ENCODE peak calls at places on chromosomes 12 and 14, in ten cellular contexts. L is activated CD8-positive, alpha-beta T cell treated with anti-CD3 and anti-CD28 coated beads for 36 hours; D is stomach; W is kidney epithelial cell; Z is transverse colon; Y is GM23338; H is AG10803; K is OCI-LY7; X is dorsolateral prefrontal cortex; T is mucosa of descending colon. C is an unnamed sample.

GRCh38 chr14:29166507-29166906 is 399.9 kb downstream of the FOXG1 start:
- DNase-seq in K (no peak), L (no peak), Z (no peak), Y (peak), D (no peak), H (no peak), X (no peak), T (no peak), W (no peak), C (no peak)

GRCh38 chr14:65019944-65020566 is 33.4 kb downstream of the FNTB start:
- DNase-seq in W (peak), X (no peak), H (peak), L (peak), Z (peak), D (peak), K (peak), Y (peak), T (no peak), C (peak)

GRCh38 chr14:100438271-100438670 is 115.1 kb downstream of the SLC25A47 start:
- DNase-seq in L (no peak), H (no peak), K (no peak), D (no peak), Y (no peak), Z (no peak), X (no peak), T (no peak), W (no peak), C (no peak)

GRCh38 chr12:53807322-53807721 is 55.5 kb upstream of the CISTR start:
- DNase-seq in H (no peak), T (no peak), D (no peak), Z (no peak), Y (no peak), W (no peak), L (no peak), K (no peak), X (no peak), C (no peak)

GRCh38 chr12:110546339-110546738 is 36.8 kb downstream of the PPTC7 start:
- DNase-seq in D (no peak), W (peak), X (no peak), L (no peak), T (no peak), Z (no peak), H (peak), K (no peak), Y (no peak), C (no peak)

GRCh38 chr14:58638231-58639205 is 756 bp downstream of the DACT1 start:
- DNase-seq in Y (peak), L (peak), T (peak), Z (peak), D (no peak), X (peak), W (no peak), H (peak), K (no peak), C (peak)

GRCh38 chr12:108307006-108307405 is 32.1 kb downstream of the CMKLR1 start:
- DNase-seq in Z (no peak), K (no peak), Y (no peak), H (peak), T (no peak), L (peak), X (no peak), W (no peak), D (no peak), C (no peak)

GRCh38 chr14:56119221-56119967 is 1.2 kb downstream of the PELI2 start:
- DNase-seq in W (no peak), Z (peak), K (peak), T (no peak), D (peak), X (peak), H (peak), L (peak), Y (peak), C (peak)

GRCh38 chr14:81423504-81423903 is 23.4 kb upstream of the STON2 start:
- DNase-seq in T (peak), Z (no peak), L (no peak), H (no peak), W (no peak), K (no peak), X (no peak), Y (no peak), D (no peak), C (no peak)

GRCh38 chr14:69464829-69465228 is 19.7 kb upstream of the PLEKHD1 start:
- DNase-seq in T (no peak), H (peak), Y (no peak), K (no peak), D (no peak), X (no peak), Z (no peak), L (no peak), W (peak), C (no peak)

GRCh38 chr12:92365333-92365732 is 219.7 kb upstream of the BTG1 start:
- DNase-seq in Y (no peak), X (no peak), W (no peak), H (no peak), T (no peak), Z (no peak), L (no peak), K (peak), D (no peak), C (no peak)

GRCh38 chr14:104512061-104512460 is 67.5 kb upstream of the C14orf180 start:
- DNase-seq in H (no peak), K (no peak), W (no peak), D (no peak), Y (no peak), X (no peak), L (no peak), T (no peak), Z (no peak), C (no peak)

GRCh38 chr14:86430807-86431206 is 900.9 kb downstream of the FLRT2 start:
- DNase-seq in K (no peak), T (no peak), L (no peak), X (no peak), Y (no peak), D (no peak), Z (no peak), H (no peak), W (peak), C (no peak)

GRCh38 chr12:76106631-76107030 is 22.1 kb upstream of the NAP1L1 start:
- DNase-seq in X (no peak), D (no peak), L (no peak), Y (no peak), Z (no peak), H (peak), T (no peak), W (no peak), K (no peak), C (no peak)

GRCh38 chr12:107457536-107457935 is 228.1 kb upstream of the PWP1 start:
- DNase-seq in T (no peak), L (no peak), K (no peak), X (no peak), H (no peak), W (no peak), D (no peak), Z (no peak), Y (no peak), C (no peak)

GRCh38 chr12:117518594-117519270 is 157.3 kb upstream of the NOS1 start:
- DNase-seq in K (no peak), X (no peak), T (peak), Y (no peak), Z (peak), W (no peak), L (no peak), H (peak), D (no peak), C (no peak)

GRCh38 chr12:107818984-107819383 is 44.5 kb downstream of the ASCL4 start:
- DNase-seq in H (peak), L (no peak), Y (no peak), K (no peak), Z (no peak), T (no peak), X (no peak), W (no peak), D (no peak), C (no peak)

GRCh38 chr14:104140463-104141331 is 2.3 kb downstream of the KIF26A start:
- DNase-seq in X (peak), Y (no peak), H (no peak), T (peak), K (no peak), D (no peak), Z (no peak), L (no peak), W (no peak), C (no peak)

GRCh38 chr12:452667-453210 is 7.0 kb upstream of the B4GALNT3 start:
- DNase-seq in L (peak), K (peak), D (peak), H (no peak), T (peak), Z (peak), X (no peak), Y (no peak), W (no peak), C (peak)

GRCh38 chr14:28766505-28767238 is at the start of gene FOXG1:
- DNase-seq in K (no peak), Z (no peak), Y (peak), L (no peak), T (no peak), W (no peak), X (peak), D (no peak), H (peak), C (no peak)

GRCh38 chr14:70280931-70281330 is 78.6 kb downstream of the COX16 start:
- DNase-seq in X (no peak), Y (peak), W (no peak), K (no peak), Z (no peak), T (no peak), L (no peak), H (no peak), D (no peak), C (no peak)

GRCh38 chr12:96078281-96078761 is 42.9 kb upstream of the LTA4H start:
- DNase-seq in Y (no peak), K (no peak), Z (no peak), X (no peak), T (no peak), H (no peak), L (no peak), D (peak), W (no peak), C (no peak)

GRCh38 chr12:93572712-93573551 is 457 bp downstream of the SOCS2 start:
- DNase-seq in K (no peak), H (peak), W (no peak), Y (peak), Z (peak), D (no peak), T (peak), X (peak), L (peak), C (peak)

GRCh38 chr14:70770490-70770889 is 38.8 kb downstream of the MAP3K9 start:
- DNase-seq in K (no peak), H (no peak), W (no peak), X (no peak), D (no peak), Z (no peak), T (no peak), L (no peak), Y (no peak), C (no peak)

GRCh38 chr12:108371801-108372344 is 32.8 kb upstream of the CMKLR1 start:
- DNase-seq in Y (no peak), H (peak), K (no peak), X (no peak), L (no peak), D (no peak), T (no peak), W (peak), Z (no peak), C (no peak)

GRCh38 chr12:14949631-14950030 is 11.3 kb upstream of the ERP27 start:
- DNase-seq in T (peak), Y (no peak), D (no peak), H (no peak), W (no peak), L (peak), X (no peak), Z (no peak), K (no peak), C (no peak)

GRCh38 chr14:38730420-38730819 is 372.6 kb downstream of the SEC23A start:
- DNase-seq in D (no peak), H (no peak), X (no peak), Y (no peak), W (no peak), K (no peak), L (no peak), T (no peak), Z (no peak), C (no peak)

GRCh38 chr12:54009171-54010052 is 627 bp downstream of the HOXC8 start:
- DNase-seq in H (no peak), W (no peak), L (peak), K (no peak), T (peak), Y (no peak), D (no peak), Z (no peak), X (no peak), C (no peak)

GRCh38 chr12:321606-322326 is 59.1 kb upstream of the SLC6A13 start:
- DNase-seq in H (peak), X (no peak), T (no peak), Y (no peak), K (peak), Z (no peak), W (no peak), D (no peak), L (peak), C (no peak)

GRCh38 chr14:100535287-100536131 is 51.7 kb downstream of the BEGAIN start:
- DNase-seq in Z (peak), D (no peak), X (peak), Y (no peak), L (no peak), H (no peak), K (no peak), T (peak), W (no peak), C (peak)

GRCh38 chr12:96244826-96245225 is 50.7 kb downstream of the ELK3 start:
- DNase-seq in W (no peak), Z (no peak), Y (no peak), H (no peak), T (no peak), D (no peak), L (no peak), X (no peak), K (no peak), C (no peak)

DNA sequence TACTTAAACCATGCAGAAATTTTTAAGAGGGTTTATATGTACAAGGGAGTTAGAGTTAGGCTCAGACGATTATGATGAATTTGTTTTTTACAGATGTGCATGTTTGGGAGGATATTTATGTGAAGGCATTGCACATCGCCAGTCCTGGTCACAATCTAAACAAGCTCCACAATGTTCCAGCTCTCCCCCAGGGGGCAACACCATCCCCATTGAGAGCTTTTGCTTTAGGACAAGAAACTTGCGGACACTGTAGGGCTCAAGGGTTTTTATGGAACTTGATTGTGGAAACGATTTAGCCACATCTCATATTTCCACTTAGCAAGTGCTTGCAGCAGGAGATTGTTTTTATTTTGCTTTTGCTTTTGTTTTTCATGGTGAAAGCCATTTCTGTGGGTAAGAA is 276.8 kb upstream of the SRRM4 start:
- DNase-seq in L (no peak), T (no peak), X (no peak), D (no peak), H (no peak), Z (no peak), Y (peak), K (no peak), W (no peak), C (no peak)
- TF ChIP-seq CTCF in L (no peak), T (no peak), X (no peak), D (no peak), H (no peak), Z (no peak), Y (peak), K (no peak), W (no peak), C (no peak)

GRCh38 chr12:105223884-105224283 is 12.1 kb downstream of the APPL2 start:
- DNase-seq in Y (no peak), Z (no peak), T (no peak), H (no peak), W (no peak), K (no peak), X (no peak), D (no peak), L (no peak), C (no peak)
- TF ChIP-seq CTCF in Y (no peak), Z (no peak), T (no peak), H (no peak), W (no peak), K (no peak), X (no peak), D (no peak), L (no peak), C (no peak)

GRCh38 chr14:26137161-26137560 is 460.7 kb downstream of the NOVA1 start:
- DNase-seq in L (peak), T (no peak), D (no peak), Y (no peak), X (no peak), K (no peak), Z (no peak), W (no peak), H (no peak), C (no peak)
- TF ChIP-seq CTCF in L (peak), T (no peak), D (no peak), Y (peak), X (no peak), K (peak), Z (no peak), W (peak), H (no peak), C (no peak)

GRCh38 chr12:63423839-63424238 is 244.5 kb downstream of the DPY19L2 start:
- DNase-seq in K (no peak), W (no peak), Y (no peak), X (no peak), T (no peak), L (no peak), H (no peak), Z (no peak), D (no peak), C (no peak)

GRCh38 chr12:63419119-63419518 is 249.2 kb downstream of the DPY19L2 start:
- DNase-seq in Y (peak), H (no peak), W (peak), L (no peak), T (no peak), K (no peak), Z (peak), D (no peak), X (no peak), C (no peak)

GRCh38 chr12:63416788-63417187 is 251.5 kb downstream of the DPY19L2 start:
- DNase-seq in D (no peak), L (no peak), Y (no peak), H (no peak), X (no peak), K (no peak), T (no peak), W (no peak), Z (no peak), C (no peak)

GRCh38 chr12:63415357-63415756 is 252.9 kb downstream of the DPY19L2 start:
- DNase-seq in X (no peak), W (no peak), L (no peak), K (no peak), Y (no peak), H (no peak), D (no peak), T (no peak), Z (no peak), C (no peak)

DNA sequence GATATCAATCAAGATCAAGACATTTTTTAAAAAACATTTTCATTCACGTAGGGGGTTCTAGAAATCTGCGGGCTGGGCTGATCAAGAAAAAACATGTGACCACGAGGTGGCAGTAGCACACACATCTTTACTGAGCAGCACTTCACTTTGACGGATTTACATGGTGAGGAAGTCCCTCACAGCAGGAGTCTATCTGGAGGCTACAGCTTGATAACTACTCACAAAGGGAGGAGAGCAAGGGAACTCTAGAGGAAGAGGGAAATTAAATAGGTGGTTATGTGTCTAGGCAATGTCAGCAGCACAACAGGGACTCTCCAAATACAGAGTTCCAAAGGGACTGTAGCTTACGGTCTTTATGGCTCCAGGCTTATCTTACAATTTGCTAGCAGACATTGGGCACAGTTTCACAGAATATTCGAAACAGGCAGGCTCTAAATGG is 248.1 kb downstream of the DPY19L2 start:
- DNase-seq in H (peak), T (no peak), D (peak), K (peak), L (peak), Z (peak), X (no peak), W (no peak), Y (peak), C (peak)
- TF ChIP-seq CTCF in H (peak), T (no peak), D (no peak), K (peak), L (peak), Z (peak), X (no peak), W (peak), Y (peak), C (peak)

DNA sequence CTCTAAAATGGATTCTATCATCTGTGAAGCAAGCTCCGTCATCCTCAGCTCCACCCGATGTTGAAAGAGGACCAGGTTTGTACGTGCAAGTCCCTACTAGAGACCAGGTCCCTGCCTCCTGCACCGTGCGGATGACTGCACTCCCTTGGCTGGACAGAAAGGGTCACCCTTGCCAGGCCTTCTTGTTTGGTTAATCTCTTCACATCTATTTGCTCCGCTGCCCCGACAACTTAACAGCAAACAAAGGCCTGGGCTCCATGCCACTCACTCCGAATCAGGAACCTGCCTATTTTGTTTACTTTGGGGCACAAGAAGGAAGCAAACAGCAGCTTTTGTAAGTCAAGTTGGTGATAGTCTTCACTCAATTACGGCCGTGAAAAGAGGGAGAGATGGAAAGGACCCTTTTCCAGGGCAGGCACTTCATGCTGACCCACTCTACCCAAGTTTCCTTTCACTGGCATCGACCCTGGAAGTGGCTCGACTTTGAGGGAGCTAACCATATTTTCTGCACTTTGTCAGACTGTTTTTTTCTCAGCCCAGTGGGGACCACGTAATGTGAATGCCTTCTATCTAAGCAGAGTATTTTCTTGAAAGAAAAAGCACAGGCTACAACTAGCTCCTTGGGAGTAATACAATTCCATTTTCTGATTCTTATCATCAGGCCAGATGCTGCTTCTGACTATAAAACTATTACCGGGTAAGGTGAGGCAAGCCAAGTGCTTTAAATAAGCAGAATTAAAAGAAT is 202.6 kb downstream of the FOXN3 start:
- DNase-seq in W (no peak), Z (peak), Y (peak), L (no peak), D (peak), T (peak), K (no peak), H (peak), X (no peak), C (no peak)
- TF ChIP-seq CTCF in W (no peak), Z (no peak), Y (no peak), L (no peak), D (peak), T (no peak), K (no peak), H (no peak), X (no peak), C (no peak)

DNA sequence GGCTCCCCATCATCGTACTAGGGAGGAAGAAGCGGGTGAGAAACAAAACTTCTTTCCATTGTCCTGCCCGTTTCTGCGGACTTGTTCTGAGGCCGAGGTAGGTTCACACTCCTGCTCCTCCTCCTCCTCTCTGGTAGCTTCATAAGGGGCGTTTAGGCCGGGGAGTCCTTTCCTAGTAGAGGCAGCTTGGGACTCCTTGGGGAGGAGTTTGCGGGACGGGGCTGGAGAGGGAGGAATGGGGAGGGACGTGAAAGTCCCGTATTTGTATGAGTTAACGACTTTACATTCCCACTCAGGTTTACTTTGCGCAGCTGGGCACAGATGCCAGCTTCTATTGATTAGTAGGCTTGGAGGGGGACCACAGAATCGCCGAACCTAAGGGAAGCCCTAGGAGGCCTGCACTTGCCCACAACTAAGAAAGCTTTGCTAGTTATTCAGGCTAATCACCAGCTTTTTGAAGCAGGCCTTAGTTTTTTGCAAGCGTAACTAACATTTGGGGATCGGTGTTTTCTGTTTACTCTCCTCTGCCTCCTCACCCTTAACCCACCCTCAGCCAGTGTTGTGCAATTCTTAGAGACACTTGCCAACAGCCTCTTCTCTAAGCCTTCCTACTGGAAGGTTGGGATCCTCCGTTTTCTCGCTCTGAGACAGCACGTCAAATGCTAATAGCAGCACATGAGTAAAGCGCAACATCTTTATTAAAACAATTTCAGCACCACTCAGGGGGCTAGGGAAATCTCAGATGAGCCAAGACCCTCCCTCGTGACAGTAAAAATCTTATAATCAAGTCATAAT is 499 bp downstream of the RNASE4 start:
- DNase-seq in T (peak), L (no peak), W (no peak), D (peak), K (no peak), Y (peak), Z (peak), X (no peak), H (peak), C (no peak)
- TF ChIP-seq CTCF in T (no peak), L (no peak), W (no peak), D (no peak), K (no peak), Y (no peak), Z (no peak), X (no peak), H (no peak), C (no peak)

GRCh38 chr12:121793501-121793835 is at the start of gene RHOF:
- DNase-seq in X (no peak), L (no peak), T (peak), Z (peak), K (peak), H (no peak), D (peak), W (no peak), Y (peak), C (peak)
- TF ChIP-seq CTCF in X (no peak), L (no peak), T (no peak), Z (no peak), K (no peak), H (no peak), D (no peak), W (no peak), Y (no peak), C (no peak)

C was measured in GM20000.